ENCODE peak calls at places on chromosomes 3 and 15, in four cellular contexts. B, G, O and E are unnamed samples.

GRCh38 chr15:84979651-84980050 is 2.0 kb upstream of the PDE8A start:
- DNase-seq in B (no peak), G (peak; percentile 56), O (no peak), E (no peak)

GRCh38 chr3:189458536-189458935 is 172.7 kb upstream of the TP63 start:
- DNase-seq in O (peak; percentile 1), B (peak; percentile 61), G (peak; percentile 38), E (no peak)

GRCh38 chr15:35979608-35980007 is 433.6 kb upstream of the DPH6 start:
- DNase-seq in B (no peak), G (no peak), O (peak; percentile 17), E (no peak)

GRCh38 chr3:17974206-17974841 is 231.9 kb upstream of the TBC1D5 start:
- DNase-seq in O (no peak), B (no peak), G (no peak), E (no peak)

GRCh38 chr3:79424811-79425210 is 343.0 kb downstream of the ROBO1 start:
- DNase-seq in O (no peak), B (no peak), G (no peak), E (no peak)

GRCh38 chr3:36893137-36893557 is 51.7 kb downstream of the TRANK1 start:
- DNase-seq in G (no peak), O (peak; percentile 87), B (no peak), E (no peak)

GRCh38 chr15:49265911-49266310 is 95.9 kb downstream of the GALK2 start:
- DNase-seq in O (no peak), B (no peak), G (no peak), E (no peak)

GRCh38 chr3:159168788-159169187 is 366.9 kb downstream of the MFSD1 start:
- DNase-seq in O (no peak), G (no peak), B (no peak), E (no peak)

GRCh38 chr15:95291878-95292472 is 1038.5 kb upstream of the NR2F2 start:
- DNase-seq in G (no peak), O (peak; percentile 54), B (no peak), E (no peak)

GRCh38 chr15:33131880-33132279 is 62.6 kb downstream of the FMN1 start:
- DNase-seq in O (peak; percentile 40), B (no peak), G (no peak), E (no peak)

GRCh38 chr3:30964612-30965011 is 70.2 kb upstream of the GADL1 start:
- DNase-seq in B (no peak), G (no peak), O (no peak), E (no peak)

GRCh38 chr3:107263269-107264021 is 113.8 kb upstream of the CCDC54 start:
- DNase-seq in B (no peak), O (peak; percentile 74), G (no peak), E (no peak)

GRCh38 chr3:86985427-86985826 is 5.5 kb downstream of the VGLL3 start:
- DNase-seq in G (no peak), B (no peak), O (no peak), E (no peak)

GRCh38 chr3:16026753-16027152 is 147.7 kb upstream of the GALNT15 start:
- DNase-seq in O (peak; percentile 23), G (no peak), B (no peak), E (no peak)

GRCh38 chr3:146382386-146382785 is 87.0 kb downstream of the PLSCR2 start:
- DNase-seq in O (peak; percentile 54), B (no peak), G (no peak), E (no peak)

GRCh38 chr3:46208167-46208704 is at the start of gene CCR1:
- DNase-seq in G (peak; percentile 62), B (no peak), O (peak; percentile 45), E (peak; percentile 17)

GRCh38 chr15:96858693-96859092 is 528.2 kb downstream of the NR2F2 start:
- DNase-seq in O (no peak), G (no peak), B (no peak), E (no peak)

GRCh38 chr15:26971303-26972018 is 480 bp downstream of the GABRG3 start:
- DNase-seq in G (no peak), O (no peak), B (no peak), E (no peak)

GRCh38 chr3:42031808-42032475 is 59.2 kb upstream of the TRAK1 start:
- DNase-seq in O (peak; percentile 73), B (no peak), G (no peak), E (no peak)